ENCODE peak calls at places on chromosomes 7 and 10, in ten cellular contexts. D is CD8-positive, alpha-beta memory T cell; H is thoracic aorta; Z is suprapubic skin; J is CD8-positive, alpha-beta T cell; N is WERI-Rb-1; F is psoas muscle; G is tibial artery; B is colonic mucosa; I is MM.1S. V is an unnamed sample.

GRCh38 chr10:77846718-77847311 is 79.7 kb downstream of the DLG5 start:
- DNase-seq in G (peak; percentile 86), N (peak; percentile 81), I (peak; percentile 60), D (peak; percentile 65), J (peak; percentile 43), B (peak; percentile 87), H (peak; percentile 11), F (peak; percentile 85), Z (peak; percentile 85), V (peak; percentile 72)

GRCh38 chr10:15099886-15100285 is 2.7 kb downstream of the RPP38 start:
- DNase-seq in N (no peak), Z (no peak), D (no peak), J (no peak), F (no peak), H (no peak), B (no peak), G (no peak), I (no peak), V (no peak)

GRCh38 chr10:111076682-111077661 is at the start of gene ADRA2A:
- DNase-seq in B (peak; percentile 74), I (peak; percentile 52), G (no peak), H (no peak), D (no peak), J (no peak), Z (no peak), N (peak; percentile 85), F (no peak), V (peak; percentile 54)

GRCh38 chr10:124097883-124098282 is 4.5 kb upstream of the CHST15 start:
- DNase-seq in G (no peak), I (no peak), N (no peak), Z (no peak), D (no peak), J (no peak), F (no peak), B (no peak), H (no peak), V (no peak)

GRCh38 chr10:120221873-120222485 is 235.0 kb upstream of the PLPP4 start:
- DNase-seq in H (no peak), I (peak; percentile 60), F (no peak), Z (no peak), D (no peak), B (peak; percentile 54), N (peak; percentile 69), G (no peak), J (no peak), V (peak; percentile 62)

GRCh38 chr7:126937196-126937595 is 315.5 kb downstream of the GRM8 start:
- DNase-seq in N (no peak), I (no peak), B (no peak), H (no peak), J (no peak), F (no peak), Z (no peak), D (no peak), G (no peak), V (no peak)

GRCh38 chr7:110623436-110623835 is 467.5 kb upstream of the LRRN3 start:
- DNase-seq in B (no peak), I (no peak), N (no peak), F (no peak), H (no peak), D (no peak), G (no peak), Z (no peak), J (no peak), V (no peak)

GRCh38 chr7:70775570-70776156 is 356.3 kb upstream of the GALNT17 start:
- DNase-seq in D (no peak), J (no peak), G (no peak), N (no peak), I (peak; percentile 24), Z (no peak), B (no peak), H (no peak), F (no peak), V (no peak)

GRCh38 chr10:43073191-43073590 is 3.7 kb upstream of the RET start:
- DNase-seq in Z (no peak), H (no peak), J (no peak), F (peak; percentile 47), B (no peak), D (peak; percentile 39), I (no peak), N (no peak), G (no peak), V (no peak)

GRCh38 chr10:132481690-132482089 is 55.9 kb upstream of the INPP5A start:
- DNase-seq in H (no peak), B (no peak), I (no peak), J (no peak), F (no peak), G (peak; percentile 29), Z (peak; percentile 41), N (no peak), D (no peak), V (no peak)

GRCh38 chr7:42964293-42964692 is 32.1 kb downstream of the MRPL32 start:
- DNase-seq in B (no peak), N (no peak), J (no peak), F (no peak), H (no peak), Z (no peak), D (no peak), I (no peak), G (no peak), V (no peak)

GRCh38 chr7:155753446-155753965 is 58.8 kb downstream of the SHH start:
- DNase-seq in G (no peak), H (no peak), I (no peak), J (no peak), Z (no peak), D (no peak), N (no peak), B (no peak), F (no peak), V (no peak)
- H3K4me3 ChIP-seq in G (no peak overlapping the region), H (no peak overlapping the region), I (peak overlapping the region; percentile 39), J (no peak overlapping the region), Z (no peak overlapping the region), D (no peak overlapping the region), N (no peak overlapping the region), B (no peak overlapping the region), F (no peak overlapping the region), V (no peak overlapping the region)

GRCh38 chr7:4786015-4786414 is 10.6 kb downstream of the AP5Z1 start:
- DNase-seq in F (no peak), Z (no peak), D (no peak), I (no peak), G (no peak), H (no peak), N (no peak), B (no peak), J (no peak), V (no peak)
- H3K36me3 ChIP-seq in F (peaks cover 99% of the 10 kb centered on the region), Z (peaks cover 99% of the 10 kb centered on the region), D (peaks cover 34% of the 10 kb centered on the region), I (no peaks in the 10 kb centered on the region), G (peaks cover 100% of the 10 kb centered on the region), H (peaks cover 88% of the 10 kb centered on the region), N (peaks cover 39% of the 10 kb centered on the region), B (peaks cover 8% of the 10 kb centered on the region), J (peaks cover 41% of the 10 kb centered on the region), V (peaks cover 1% of the 10 kb centered on the region)

DNA sequence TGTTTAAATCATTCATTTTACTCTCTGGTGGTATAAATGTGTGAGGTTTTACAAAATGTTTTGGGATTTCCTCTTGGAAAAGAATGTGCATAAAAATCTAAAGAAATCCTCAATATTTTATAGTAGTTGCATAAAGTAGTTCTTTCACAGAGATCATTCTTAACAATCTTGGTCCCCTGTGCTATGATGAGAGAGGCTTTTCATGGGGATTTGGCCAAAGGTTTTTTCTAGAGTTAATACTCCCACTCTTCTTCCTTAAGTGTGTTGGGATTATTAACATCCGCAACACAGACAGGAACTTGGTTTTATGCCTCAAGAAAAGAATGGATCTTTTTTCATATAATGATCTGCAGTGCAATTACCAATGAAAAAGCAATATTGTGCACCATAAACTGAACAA is 71.6 kb downstream of the AGMO start:
- DNase-seq in D (no peak), G (no peak), B (no peak), Z (no peak), N (no peak), H (no peak), J (no peak), I (no peak), F (no peak), V (no peak)
- H3K9me3 ChIP-seq in D (no peaks in the 10 kb centered on the region), G (no peaks in the 10 kb centered on the region), B (no peaks in the 10 kb centered on the region), Z (no peaks in the 10 kb centered on the region), N (no peaks in the 10 kb centered on the region), H (no peaks in the 10 kb centered on the region), J (no peaks in the 10 kb centered on the region), I (no peaks in the 10 kb centered on the region), F (no peaks in the 10 kb centered on the region), V (no peaks in the 10 kb centered on the region)

GRCh38 chr10:119167041-119167440 is 1.5 kb upstream of the SFXN4 start:
- DNase-seq in G (no peak), D (no peak), I (no peak), H (no peak), Z (no peak), F (no peak), N (no peak), J (no peak), B (no peak), V (no peak)

GRCh38 chr10:119166111-119166500 is 592 bp upstream of the SFXN4 start:
- DNase-seq in N (no peak), Z (no peak), J (no peak), F (no peak), G (peak; percentile 49), I (no peak), H (no peak), D (no peak), B (no peak), V (no peak)

GRCh38 chr10:119162693-119163092 is 2.8 kb downstream of the SFXN4 start:
- DNase-seq in D (no peak), F (no peak), B (no peak), Z (no peak), H (no peak), I (no peak), G (no peak), N (no peak), J (no peak), V (no peak)

GRCh38 chr10:119165171-119166110 is at the start of gene SFXN4:
- DNase-seq in N (peak; percentile 82), Z (peak; percentile 84), G (peak; percentile 90), I (peak; percentile 80), H (peak; percentile 15), F (peak; percentile 92), D (peak; percentile 83), J (peak; percentile 76), B (peak; percentile 84), V (peak; percentile 87)

DNA sequence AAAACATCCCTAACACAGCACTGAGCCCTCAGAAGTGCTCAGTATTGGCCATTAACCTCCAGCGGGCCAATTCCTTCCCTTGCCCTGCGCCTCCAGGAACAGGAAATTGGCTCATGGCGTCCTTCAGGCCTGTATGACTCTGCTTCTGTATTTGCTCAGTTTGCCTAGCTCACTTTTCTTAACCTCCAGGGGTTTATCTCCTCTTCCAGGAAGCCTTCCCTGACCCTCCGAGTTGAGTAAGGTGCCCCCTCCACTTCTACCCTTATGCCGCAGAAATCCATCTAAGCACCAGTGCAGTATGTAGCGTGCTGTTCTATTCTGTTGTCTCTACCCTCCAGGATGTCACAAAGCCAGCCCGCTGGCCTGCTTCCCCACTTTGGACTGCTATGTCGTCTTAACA is 1.1 kb upstream of the SFXN4 start:
- DNase-seq in D (no peak), B (no peak), I (no peak), G (peak; percentile 57), Z (no peak), N (no peak), J (no peak), H (no peak), F (no peak), V (no peak)
- H3K4me3 ChIP-seq in D (no peak overlapping the region), B (no peak overlapping the region), I (no peak overlapping the region), G (no peak overlapping the region), Z (peak overlapping the region; percentile 80), N (no peak overlapping the region), J (peak overlapping the region; percentile 49), H (no peak overlapping the region), F (peak overlapping the region; percentile 66), V (no peak overlapping the region)

V was measured in Caco-2.